ENCODE peak calls at places on chromosomes 7 and 10, in eight cellular contexts. One of them, this sample, is unnamed. For H3K9me3 and H3K4me1, the result is how much of the 10 kb centered on the place peaks cover.

GRCh38 chr10:70582793-70583700 is 19.5 kb downstream of the PRF1 start:
- DNase-seq in body of pancreas: no peak
- DNase-seq in CD4-positive, CD25-positive, alpha-beta regulatory T cell: no peak
- DNase-seq in Peyer's patch: no peak
- DNase-seq in thyroid gland: no peak
- DNase-seq in CD8-positive, alpha-beta T cell: no peak
- DNase-seq in CD8-positive, alpha-beta memory T cell: no peak
- DNase-seq in thoracic aorta: no peak
- DNase-seq in this sample: no peak

GRCh38 chr7:20141666-20142065 is 75.5 kb downstream of the MACC1 start:
- DNase-seq in body of pancreas: no peak
- DNase-seq in CD4-positive, CD25-positive, alpha-beta regulatory T cell: no peak
- DNase-seq in Peyer's patch: no peak
- DNase-seq in thyroid gland: no peak
- DNase-seq in CD8-positive, alpha-beta T cell: no peak
- DNase-seq in CD8-positive, alpha-beta memory T cell: no peak
- DNase-seq in thoracic aorta: no peak
- DNase-seq in this sample: no peak

GRCh38 chr7:94241402-94241925 is 153.2 kb upstream of the COL1A2 start:
- DNase-seq in body of pancreas: no peak
- DNase-seq in CD4-positive, CD25-positive, alpha-beta regulatory T cell: no peak
- DNase-seq in Peyer's patch: no peak
- DNase-seq in thyroid gland: no peak
- DNase-seq in CD8-positive, alpha-beta T cell: no peak
- DNase-seq in CD8-positive, alpha-beta memory T cell: no peak
- DNase-seq in thoracic aorta: no peak
- DNase-seq in this sample: no peak

GRCh38 chr7:108329514-108329913 is 126.7 kb downstream of the NRCAM start:
- DNase-seq in body of pancreas: no peak
- DNase-seq in CD4-positive, CD25-positive, alpha-beta regulatory T cell: no peak
- DNase-seq in Peyer's patch: no peak
- DNase-seq in thyroid gland: no peak
- DNase-seq in CD8-positive, alpha-beta T cell: no peak
- DNase-seq in CD8-positive, alpha-beta memory T cell: no peak
- DNase-seq in thoracic aorta: no peak
- DNase-seq in this sample: no peak

GRCh38 chr10:103703941-103704919 is 151.1 kb downstream of the SH3PXD2A start:
- DNase-seq in body of pancreas: no peak
- DNase-seq in CD4-positive, CD25-positive, alpha-beta regulatory T cell: no peak
- DNase-seq in Peyer's patch: no peak
- DNase-seq in thyroid gland: no peak
- DNase-seq in CD8-positive, alpha-beta T cell: no peak
- DNase-seq in CD8-positive, alpha-beta memory T cell: no peak
- DNase-seq in thoracic aorta: no peak
- DNase-seq in this sample: no peak

GRCh38 chr10:83577421-83577820 is 561.9 kb upstream of the GHITM start:
- DNase-seq in body of pancreas: no peak
- DNase-seq in CD4-positive, CD25-positive, alpha-beta regulatory T cell: no peak
- DNase-seq in Peyer's patch: no peak
- DNase-seq in thyroid gland: no peak
- DNase-seq in CD8-positive, alpha-beta T cell: no peak
- DNase-seq in CD8-positive, alpha-beta memory T cell: no peak
- DNase-seq in thoracic aorta: no peak
- DNase-seq in this sample: no peak

GRCh38 chr7:155398944-155399343 is 59.0 kb upstream of the EN2 start:
- DNase-seq in body of pancreas: no peak
- DNase-seq in CD4-positive, CD25-positive, alpha-beta regulatory T cell: no peak
- DNase-seq in Peyer's patch: no peak
- DNase-seq in thyroid gland: no peak
- DNase-seq in CD8-positive, alpha-beta T cell: no peak
- DNase-seq in CD8-positive, alpha-beta memory T cell: no peak
- DNase-seq in thoracic aorta: no peak
- DNase-seq in this sample: no peak

GRCh38 chr7:44212018-44212417 is 11.2 kb downstream of the YKT6 start:
- DNase-seq in body of pancreas: no peak
- DNase-seq in CD4-positive, CD25-positive, alpha-beta regulatory T cell: no peak
- DNase-seq in Peyer's patch: no peak
- DNase-seq in thyroid gland: no peak
- DNase-seq in CD8-positive, alpha-beta T cell: no peak
- DNase-seq in CD8-positive, alpha-beta memory T cell: no peak
- DNase-seq in thoracic aorta: no peak
- DNase-seq in this sample: no peak

GRCh38 chr10:35580421-35580770 is 24.7 kb upstream of the GJD4 start:
- DNase-seq in body of pancreas: no peak
- DNase-seq in CD4-positive, CD25-positive, alpha-beta regulatory T cell: no peak
- DNase-seq in Peyer's patch: no peak
- DNase-seq in thyroid gland: no peak
- DNase-seq in CD8-positive, alpha-beta T cell: no peak
- DNase-seq in CD8-positive, alpha-beta memory T cell: no peak
- DNase-seq in thoracic aorta: no peak
- DNase-seq in this sample: no peak

DNA sequence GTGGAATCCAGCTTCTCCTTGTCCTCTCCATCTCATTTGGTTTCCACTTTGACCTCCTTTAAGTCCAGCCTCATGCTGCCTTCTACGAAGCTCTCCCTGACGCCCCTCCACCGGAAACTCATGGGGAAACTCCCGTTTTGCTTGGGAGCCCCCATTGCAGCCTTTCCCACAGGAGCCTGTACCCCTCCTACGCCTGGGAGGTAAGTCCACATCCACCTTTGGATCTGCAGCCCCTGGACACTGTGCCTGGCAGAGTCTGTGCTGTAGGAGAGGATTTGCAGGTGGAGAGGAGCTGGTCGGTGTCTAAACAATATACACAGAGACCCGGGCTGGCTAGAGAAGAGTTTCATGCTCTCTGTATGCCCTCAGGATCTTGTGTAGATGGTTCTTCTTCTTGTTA is 296.1 kb downstream of the GLRX3 start:
- DNase-seq in body of pancreas: no peak
- DNase-seq in CD4-positive, CD25-positive, alpha-beta regulatory T cell: no peak
- DNase-seq in Peyer's patch: no peak
- DNase-seq in thyroid gland: no peak
- DNase-seq in CD8-positive, alpha-beta T cell: no peak
- DNase-seq in CD8-positive, alpha-beta memory T cell: no peak
- DNase-seq in thoracic aorta: no peak
- DNase-seq in this sample: no peak
- H3K9me3 ChIP-seq in body of pancreas: under half
- H3K9me3 ChIP-seq in CD4-positive, CD25-positive, alpha-beta regulatory T cell: under half
- H3K9me3 ChIP-seq in Peyer's patch: under half
- H3K9me3 ChIP-seq in thyroid gland: under half
- H3K9me3 ChIP-seq in CD8-positive, alpha-beta T cell: under half
- H3K9me3 ChIP-seq in CD8-positive, alpha-beta memory T cell: under half
- H3K9me3 ChIP-seq in thoracic aorta: under half
- H3K9me3 ChIP-seq in this sample: under half

DNA sequence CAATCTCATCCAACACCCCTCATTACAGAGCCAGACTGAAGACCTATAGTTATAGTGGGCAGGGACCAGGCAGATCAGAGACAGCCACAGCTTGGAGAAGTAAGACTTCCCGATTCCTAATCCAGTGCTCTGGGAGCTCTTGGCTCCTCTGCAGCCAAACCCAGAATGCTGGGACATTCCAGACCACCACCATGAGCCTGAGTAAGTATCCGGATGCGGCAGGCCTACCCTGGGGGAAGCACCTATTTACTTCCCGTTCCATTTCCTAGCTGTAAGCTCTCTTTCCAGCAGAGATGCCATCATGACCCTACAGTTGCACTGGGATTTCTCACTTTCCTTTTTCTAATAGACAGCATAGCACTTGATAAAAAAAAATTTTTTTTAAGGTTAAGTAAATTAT is 16.4 kb downstream of the HIP1 start:
- DNase-seq in body of pancreas: no peak
- DNase-seq in CD4-positive, CD25-positive, alpha-beta regulatory T cell: no peak
- DNase-seq in Peyer's patch: no peak
- DNase-seq in thyroid gland: no peak
- DNase-seq in CD8-positive, alpha-beta T cell: no peak
- DNase-seq in CD8-positive, alpha-beta memory T cell: no peak
- DNase-seq in thoracic aorta: no peak
- DNase-seq in this sample: no peak
- H3K4me1 ChIP-seq in body of pancreas: under half
- H3K4me1 ChIP-seq in CD4-positive, CD25-positive, alpha-beta regulatory T cell: under half
- H3K4me1 ChIP-seq in Peyer's patch: under half
- H3K4me1 ChIP-seq in thyroid gland: under half
- H3K4me1 ChIP-seq in CD8-positive, alpha-beta T cell: under half
- H3K4me1 ChIP-seq in CD8-positive, alpha-beta memory T cell: under half
- H3K4me1 ChIP-seq in thoracic aorta: under half
- H3K4me1 ChIP-seq in this sample: under half

GRCh38 chr7:11969627-11970026 is 137.6 kb upstream of the THSD7A start:
- DNase-seq in body of pancreas: no peak
- DNase-seq in CD4-positive, CD25-positive, alpha-beta regulatory T cell: no peak
- DNase-seq in Peyer's patch: no peak
- DNase-seq in thyroid gland: no peak
- DNase-seq in CD8-positive, alpha-beta T cell: no peak
- DNase-seq in CD8-positive, alpha-beta memory T cell: no peak
- DNase-seq in thoracic aorta: no peak
- DNase-seq in this sample: no peak
- H3K9me3 ChIP-seq in body of pancreas: under half
- H3K9me3 ChIP-seq in CD4-positive, CD25-positive, alpha-beta regulatory T cell: under half
- H3K9me3 ChIP-seq in Peyer's patch: under half
- H3K9me3 ChIP-seq in thyroid gland: under half
- H3K9me3 ChIP-seq in CD8-positive, alpha-beta T cell: under half
- H3K9me3 ChIP-seq in CD8-positive, alpha-beta memory T cell: under half
- H3K9me3 ChIP-seq in thoracic aorta: under half
- H3K9me3 ChIP-seq in this sample: under half

GRCh38 chr7:2713978-2714377 is 26.0 kb downstream of the AMZ1 start:
- DNase-seq in body of pancreas: no peak
- DNase-seq in CD4-positive, CD25-positive, alpha-beta regulatory T cell: no peak
- DNase-seq in Peyer's patch: no peak
- DNase-seq in thyroid gland: no peak
- DNase-seq in CD8-positive, alpha-beta T cell: no peak
- DNase-seq in CD8-positive, alpha-beta memory T cell: no peak
- DNase-seq in thoracic aorta: no peak
- DNase-seq in this sample: no peak
- H3K4me1 ChIP-seq in body of pancreas: under half
- H3K4me1 ChIP-seq in CD4-positive, CD25-positive, alpha-beta regulatory T cell: half or more
- H3K4me1 ChIP-seq in Peyer's patch: under half
- H3K4me1 ChIP-seq in thyroid gland: under half
- H3K4me1 ChIP-seq in CD8-positive, alpha-beta T cell: half or more
- H3K4me1 ChIP-seq in CD8-positive, alpha-beta memory T cell: half or more
- H3K4me1 ChIP-seq in thoracic aorta: under half
- H3K4me1 ChIP-seq in this sample: under half

GRCh38 chr10:74514322-74514721 is 312.1 kb upstream of the KAT6B start:
- DNase-seq in body of pancreas: no peak
- DNase-seq in CD4-positive, CD25-positive, alpha-beta regulatory T cell: no peak
- DNase-seq in Peyer's patch: no peak
- DNase-seq in thyroid gland: no peak
- DNase-seq in CD8-positive, alpha-beta T cell: no peak
- DNase-seq in CD8-positive, alpha-beta memory T cell: no peak
- DNase-seq in thoracic aorta: no peak
- DNase-seq in this sample: no peak

GRCh38 chr10:74510594-74510993 is 315.8 kb upstream of the KAT6B start:
- DNase-seq in body of pancreas: no peak
- DNase-seq in CD4-positive, CD25-positive, alpha-beta regulatory T cell: no peak
- DNase-seq in Peyer's patch: no peak
- DNase-seq in thyroid gland: no peak
- DNase-seq in CD8-positive, alpha-beta T cell: no peak
- DNase-seq in CD8-positive, alpha-beta memory T cell: no peak
- DNase-seq in thoracic aorta: no peak
- DNase-seq in this sample: no peak

DNA sequence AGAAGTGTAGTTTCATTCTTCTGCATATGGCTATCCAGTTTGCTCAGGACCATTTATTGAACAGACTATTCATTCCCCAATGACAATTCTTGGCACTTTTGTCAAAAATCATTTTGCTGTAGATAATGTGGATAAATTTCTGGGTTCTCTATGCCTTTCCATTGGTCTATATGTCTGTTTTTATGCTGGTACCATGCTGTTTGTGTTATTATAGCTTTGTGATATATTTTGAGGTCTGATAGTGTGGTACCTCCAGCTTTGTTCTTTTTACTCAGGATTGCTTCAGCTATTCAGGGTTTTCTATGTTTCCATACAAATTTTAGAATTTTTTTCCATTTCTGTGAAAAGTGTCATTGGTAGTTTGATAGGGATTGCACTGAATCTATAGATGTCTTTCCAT is 315.3 kb upstream of the KAT6B start:
- DNase-seq in body of pancreas: no peak
- DNase-seq in CD4-positive, CD25-positive, alpha-beta regulatory T cell: no peak
- DNase-seq in Peyer's patch: no peak
- DNase-seq in thyroid gland: no peak
- DNase-seq in CD8-positive, alpha-beta T cell: no peak
- DNase-seq in CD8-positive, alpha-beta memory T cell: no peak
- DNase-seq in thoracic aorta: no peak
- DNase-seq in this sample: no peak
- H3K9me3 ChIP-seq in body of pancreas: under half
- H3K9me3 ChIP-seq in CD4-positive, CD25-positive, alpha-beta regulatory T cell: under half
- H3K9me3 ChIP-seq in Peyer's patch: under half
- H3K9me3 ChIP-seq in thyroid gland: under half
- H3K9me3 ChIP-seq in CD8-positive, alpha-beta T cell: under half
- H3K9me3 ChIP-seq in CD8-positive, alpha-beta memory T cell: under half
- H3K9me3 ChIP-seq in thoracic aorta: under half
- H3K9me3 ChIP-seq in this sample: under half

DNA sequence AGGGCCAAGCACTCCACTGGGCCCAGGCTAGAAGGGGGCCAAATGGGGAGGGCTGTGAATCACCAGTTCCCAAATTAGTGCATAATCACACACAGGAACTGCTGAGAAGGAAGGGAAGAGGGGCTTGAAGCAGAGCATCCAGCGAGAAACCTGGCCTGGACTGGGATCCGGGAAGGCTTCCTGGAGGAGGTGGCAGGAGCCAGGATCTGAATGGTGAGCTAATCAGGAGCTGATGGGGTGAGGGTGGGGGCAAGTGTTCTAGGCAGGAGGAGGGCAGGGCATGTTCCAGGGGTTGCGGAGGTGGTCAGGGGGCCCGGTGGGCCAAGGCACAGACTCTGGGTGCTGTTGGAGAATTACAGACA is 12.6 kb downstream of the PWWP2B start:
- DNase-seq in body of pancreas: no peak
- DNase-seq in CD4-positive, CD25-positive, alpha-beta regulatory T cell: no peak
- DNase-seq in Peyer's patch: no peak
- DNase-seq in thyroid gland: no peak
- DNase-seq in CD8-positive, alpha-beta T cell: no peak
- DNase-seq in CD8-positive, alpha-beta memory T cell: no peak
- DNase-seq in thoracic aorta: no peak
- DNase-seq in this sample: no peak
- H3K4me1 ChIP-seq in body of pancreas: half or more
- H3K4me1 ChIP-seq in CD4-positive, CD25-positive, alpha-beta regulatory T cell: under half
- H3K4me1 ChIP-seq in Peyer's patch: under half
- H3K4me1 ChIP-seq in thyroid gland: half or more
- H3K4me1 ChIP-seq in CD8-positive, alpha-beta T cell: under half
- H3K4me1 ChIP-seq in CD8-positive, alpha-beta memory T cell: under half
- H3K4me1 ChIP-seq in thoracic aorta: under half
- H3K4me1 ChIP-seq in this sample: under half

DNA sequence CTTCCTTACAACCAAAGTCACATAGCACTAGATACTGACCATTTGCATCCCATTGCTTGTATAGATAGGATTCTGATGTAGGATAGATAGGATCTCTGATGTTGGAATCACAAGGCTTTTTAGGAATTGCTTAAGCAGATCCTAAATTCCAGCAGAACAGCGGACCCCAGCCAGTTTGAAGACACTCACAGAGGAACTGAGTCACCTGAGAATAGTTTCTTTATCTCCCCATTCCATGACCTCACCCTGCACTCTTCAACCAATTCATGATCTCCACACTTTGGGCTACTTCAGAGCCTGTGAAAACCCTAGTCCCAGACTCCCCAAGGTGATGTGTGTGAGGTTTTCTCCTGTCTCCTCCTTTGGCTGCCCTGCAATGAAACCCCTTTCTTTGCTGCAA is 179.4 kb downstream of the CNTNAP2 start:
- DNase-seq in body of pancreas: no peak
- DNase-seq in CD4-positive, CD25-positive, alpha-beta regulatory T cell: no peak
- DNase-seq in Peyer's patch: no peak
- DNase-seq in thyroid gland: no peak
- DNase-seq in CD8-positive, alpha-beta T cell: no peak
- DNase-seq in CD8-positive, alpha-beta memory T cell: no peak
- DNase-seq in thoracic aorta: no peak
- DNase-seq in this sample: no peak
- H3K9me3 ChIP-seq in body of pancreas: under half
- H3K9me3 ChIP-seq in CD4-positive, CD25-positive, alpha-beta regulatory T cell: under half
- H3K9me3 ChIP-seq in Peyer's patch: under half
- H3K9me3 ChIP-seq in thyroid gland: under half
- H3K9me3 ChIP-seq in CD8-positive, alpha-beta T cell: under half
- H3K9me3 ChIP-seq in CD8-positive, alpha-beta memory T cell: under half
- H3K9me3 ChIP-seq in thoracic aorta: under half
- H3K9me3 ChIP-seq in this sample: under half

This sample was measured in small intestine.